ENCODE peak calls at places on chromosomes 1 and 21, in nine cellular contexts. Y is stimulated activated CD4-positive, alpha-beta T cell treated with anti-CD3 and anti-CD28 coated beads, Interleukin-1b, Interleukin-23, amount 100 ng/mL, for 4 hours; G is NCI-H1417; I is left lung; J is lower lobe of right lung; E is epithelial cell of proximal tubule; Z is AG10803; X is K562; R is erythroblast. K is an unnamed sample.
A peak's percentile ranks its signal among the peaks of the same experiment; 100 is the strongest.

GRCh38 chr1:61538228-61538627 is 186.7 kb downstream of the TM2D1 start:
- DNase-seq in Y (no peak), G (no peak), I (no peak), J (no peak), E (no peak), Z (no peak), X (no peak), R (no peak), K (no peak)

GRCh38 chr1:16905856-16906702 is 10.3 kb downstream of the RNU1-2 start:
- DNase-seq in Y (no peak), G (no peak), I (no peak), J (no peak), E (no peak), Z (peak; percentile 36), X (no peak), R (no peak), K (no peak)

GRCh38 chr1:234602334-234603220 is 7.4 kb downstream of the IRF2BP2 start:
- DNase-seq in Y (no peak), G (peak; percentile 45), I (no peak), J (no peak), E (peak; percentile 89), Z (peak; percentile 97), X (peak; percentile 84), R (peak; percentile 80), K (peak; percentile 61)

GRCh38 chr1:104906141-104906540 is 1156.4 kb downstream of the AMY1C start:
- DNase-seq in Y (no peak), G (no peak), I (no peak), J (no peak), E (no peak), Z (no peak), X (no peak), R (no peak), K (no peak)

GRCh38 chr1:179025125-179025974 is at the start of gene FAM20B:
- DNase-seq in Y (peak; percentile 91), G (peak; percentile 92), I (peak; percentile 98), J (peak; percentile 97), E (no peak), Z (peak; percentile 92), X (peak; percentile 100), R (peak; percentile 98), K (peak; percentile 94)

GRCh38 chr1:162905759-162906158 is 44.8 kb upstream of the CCDC190 start:
- DNase-seq in Y (no peak), G (no peak), I (no peak), J (no peak), E (peak; percentile 51), Z (peak; percentile 76), X (no peak), R (no peak), K (no peak)

GRCh38 chr1:232610187-232610901 is 19.6 kb downstream of the SIPA1L2 start:
- DNase-seq in Y (no peak), G (no peak), I (no peak), J (no peak), E (no peak), Z (no peak), X (no peak), R (no peak), K (no peak)

GRCh38 chr1:8706291-8706690 is 111.1 kb downstream of the RERE start:
- DNase-seq in Y (no peak), G (no peak), I (no peak), J (no peak), E (no peak), Z (no peak), X (no peak), R (no peak), K (no peak)

GRCh38 chr21:46253610-46254124 is 25.1 kb upstream of the LSS start:
- DNase-seq in Y (no peak), G (no peak), I (no peak), J (no peak), E (no peak), Z (no peak), X (peak; percentile 49), R (peak; percentile 65), K (no peak)

GRCh38 chr1:214550339-214551051 is 907 bp downstream of the PTPN14 start:
- DNase-seq in Y (no peak), G (no peak), I (no peak), J (no peak), E (no peak), Z (no peak), X (no peak), R (no peak), K (no peak)

GRCh38 chr1:221182791-221183533 is 303.7 kb downstream of the HLX start:
- DNase-seq in Y (no peak), G (no peak), I (no peak), J (no peak), E (no peak), Z (no peak), X (peak; percentile 27), R (no peak), K (no peak)

GRCh38 chr1:102365074-102365473 is 368.3 kb upstream of the OLFM3 start:
- DNase-seq in Y (no peak), G (no peak), I (no peak), J (no peak), E (no peak), Z (no peak), X (no peak), R (no peak), K (no peak)

GRCh38 chr1:218872928-218873327 is 300.8 kb upstream of the LYPLAL1 start:
- DNase-seq in Y (no peak), G (no peak), I (no peak), J (no peak), E (no peak), Z (no peak), X (no peak), R (no peak), K (no peak)